ENCODE peak calls at places on chromosomes 16 and 17, in four cellular contexts. One of them, this sample, is unnamed.

GRCh38 chr17:77253611-77254051 is 112.9 kb downstream of the SEC14L1 start:
- DNase-seq in stimulated activated CD8-positive, alpha-beta memory T cell treated with anti-CD3 and anti-CD28 coated beads, Interleukin-12 subunit alpha, Interleukin-12 subunit beta, amount 100 ng/mL, for 4 hours: no peak
- DNase-seq in mammary epithelial cell: no peak
- DNase-seq in IMR-90: peak; percentile 81
- DNase-seq in this sample: no peak

GRCh38 chr16:22198547-22199293 is 7.4 kb upstream of the EEF2K start:
- DNase-seq in IMR-90: peak; percentile 9
- DNase-seq in stimulated activated CD8-positive, alpha-beta memory T cell treated with anti-CD3 and anti-CD28 coated beads, Interleukin-12 subunit alpha, Interleukin-12 subunit beta, amount 100 ng/mL, for 4 hours: no peak
- DNase-seq in mammary epithelial cell: no peak
- DNase-seq in this sample: peak; percentile 46

GRCh38 chr17:77618173-77618572 is 340.3 kb upstream of the TNRC6C start:
- DNase-seq in stimulated activated CD8-positive, alpha-beta memory T cell treated with anti-CD3 and anti-CD28 coated beads, Interleukin-12 subunit alpha, Interleukin-12 subunit beta, amount 100 ng/mL, for 4 hours: no peak
- DNase-seq in IMR-90: no peak
- DNase-seq in mammary epithelial cell: no peak
- DNase-seq in this sample: no peak

GRCh38 chr17:79644617-79645016 is 33.8 kb upstream of the RBFOX3 start:
- DNase-seq in mammary epithelial cell: no peak
- DNase-seq in stimulated activated CD8-positive, alpha-beta memory T cell treated with anti-CD3 and anti-CD28 coated beads, Interleukin-12 subunit alpha, Interleukin-12 subunit beta, amount 100 ng/mL, for 4 hours: no peak
- DNase-seq in IMR-90: no peak
- DNase-seq in this sample: no peak

GRCh38 chr17:5915337-5915736 is 154.8 kb upstream of the WSCD1 start:
- DNase-seq in mammary epithelial cell: peak; percentile 33
- DNase-seq in IMR-90: no peak
- DNase-seq in stimulated activated CD8-positive, alpha-beta memory T cell treated with anti-CD3 and anti-CD28 coated beads, Interleukin-12 subunit alpha, Interleukin-12 subunit beta, amount 100 ng/mL, for 4 hours: no peak
- DNase-seq in this sample: no peak

GRCh38 chr17:42312035-42312284 is 23.7 kb downstream of the STAT5A start:
- DNase-seq in mammary epithelial cell: no peak
- DNase-seq in IMR-90: no peak
- DNase-seq in stimulated activated CD8-positive, alpha-beta memory T cell treated with anti-CD3 and anti-CD28 coated beads, Interleukin-12 subunit alpha, Interleukin-12 subunit beta, amount 100 ng/mL, for 4 hours: no peak
- DNase-seq in this sample: no peak

GRCh38 chr17:18855831-18856624 is 1.9 kb upstream of the PRPSAP2 start:
- DNase-seq in stimulated activated CD8-positive, alpha-beta memory T cell treated with anti-CD3 and anti-CD28 coated beads, Interleukin-12 subunit alpha, Interleukin-12 subunit beta, amount 100 ng/mL, for 4 hours: peak; percentile 76
- DNase-seq in mammary epithelial cell: peak; percentile 94
- DNase-seq in IMR-90: peak; percentile 95
- DNase-seq in this sample: peak; percentile 95

GRCh38 chr17:76534831-76535732 is 2.4 kb downstream of the CYGB start:
- DNase-seq in stimulated activated CD8-positive, alpha-beta memory T cell treated with anti-CD3 and anti-CD28 coated beads, Interleukin-12 subunit alpha, Interleukin-12 subunit beta, amount 100 ng/mL, for 4 hours: no peak
- DNase-seq in mammary epithelial cell: no peak
- DNase-seq in IMR-90: no peak
- DNase-seq in this sample: no peak

GRCh38 chr17:1197379-1197778 is 17.6 kb upstream of the ABR start:
- DNase-seq in IMR-90: peak; percentile 40
- DNase-seq in mammary epithelial cell: no peak
- DNase-seq in stimulated activated CD8-positive, alpha-beta memory T cell treated with anti-CD3 and anti-CD28 coated beads, Interleukin-12 subunit alpha, Interleukin-12 subunit beta, amount 100 ng/mL, for 4 hours: no peak
- DNase-seq in this sample: peak; percentile 57

GRCh38 chr16:82265809-82266208 is 95.8 kb upstream of the MPHOSPH6 start:
- DNase-seq in stimulated activated CD8-positive, alpha-beta memory T cell treated with anti-CD3 and anti-CD28 coated beads, Interleukin-12 subunit alpha, Interleukin-12 subunit beta, amount 100 ng/mL, for 4 hours: no peak
- DNase-seq in mammary epithelial cell: no peak
- DNase-seq in IMR-90: no peak
- DNase-seq in this sample: no peak

GRCh38 chr16:57530531-57531252 is 5.7 kb downstream of the CCDC102A start:
- DNase-seq in IMR-90: no peak
- DNase-seq in stimulated activated CD8-positive, alpha-beta memory T cell treated with anti-CD3 and anti-CD28 coated beads, Interleukin-12 subunit alpha, Interleukin-12 subunit beta, amount 100 ng/mL, for 4 hours: no peak
- DNase-seq in mammary epithelial cell: no peak
- DNase-seq in this sample: no peak

GRCh38 chr16:20946015-20946629 is 45.6 kb downstream of the LYRM1 start:
- DNase-seq in IMR-90: no peak
- DNase-seq in mammary epithelial cell: no peak
- DNase-seq in stimulated activated CD8-positive, alpha-beta memory T cell treated with anti-CD3 and anti-CD28 coated beads, Interleukin-12 subunit alpha, Interleukin-12 subunit beta, amount 100 ng/mL, for 4 hours: no peak
- DNase-seq in this sample: no peak

GRCh38 chr17:8965394-8966168 is at the start of gene PIK3R5:
- DNase-seq in IMR-90: no peak
- DNase-seq in mammary epithelial cell: peak; percentile 39
- DNase-seq in stimulated activated CD8-positive, alpha-beta memory T cell treated with anti-CD3 and anti-CD28 coated beads, Interleukin-12 subunit alpha, Interleukin-12 subunit beta, amount 100 ng/mL, for 4 hours: peak; percentile 80
- DNase-seq in this sample: no peak

GRCh38 chr17:3526491-3526890 is 31.1 kb downstream of the TRPV3 start:
- DNase-seq in IMR-90: no peak
- DNase-seq in mammary epithelial cell: no peak
- DNase-seq in stimulated activated CD8-positive, alpha-beta memory T cell treated with anti-CD3 and anti-CD28 coated beads, Interleukin-12 subunit alpha, Interleukin-12 subunit beta, amount 100 ng/mL, for 4 hours: no peak
- DNase-seq in this sample: no peak

GRCh38 chr17:41907633-41908539 is 10.9 kb downstream of the ACLY start:
- DNase-seq in stimulated activated CD8-positive, alpha-beta memory T cell treated with anti-CD3 and anti-CD28 coated beads, Interleukin-12 subunit alpha, Interleukin-12 subunit beta, amount 100 ng/mL, for 4 hours: no peak
- DNase-seq in IMR-90: peak; percentile 42
- DNase-seq in mammary epithelial cell: no peak
- DNase-seq in this sample: no peak

GRCh38 chr17:78908426-78908825 is 5.4 kb upstream of the CEP295NL start:
- DNase-seq in IMR-90: no peak
- DNase-seq in mammary epithelial cell: no peak
- DNase-seq in stimulated activated CD8-positive, alpha-beta memory T cell treated with anti-CD3 and anti-CD28 coated beads, Interleukin-12 subunit alpha, Interleukin-12 subunit beta, amount 100 ng/mL, for 4 hours: no peak
- DNase-seq in this sample: no peak

GRCh38 chr16:12341423-12341822 is 364.9 kb downstream of the SNX29 start:
- DNase-seq in IMR-90: peak; percentile 75
- DNase-seq in stimulated activated CD8-positive, alpha-beta memory T cell treated with anti-CD3 and anti-CD28 coated beads, Interleukin-12 subunit alpha, Interleukin-12 subunit beta, amount 100 ng/mL, for 4 hours: no peak
- DNase-seq in mammary epithelial cell: peak; percentile 77
- DNase-seq in this sample: peak; percentile 24